ENCODE peak calls at places on chromosomes 16 and 17, in seven cellular contexts. One of them, this sample, is unnamed.

GRCh38 chr17:68719431-68719830 is 118.3 kb upstream of the FAM20A start:
- DNase-seq in endothelial cell of umbilical vein: peak
- DNase-seq in body of pancreas: no peak
- DNase-seq in uterus: no peak
- DNase-seq in GM12891: no peak
- DNase-seq in heart left ventricle: no peak
- DNase-seq in tibial nerve: no peak
- DNase-seq in this sample: no peak

GRCh38 chr17:83193336-83194188 is 114.2 kb downstream of the METRNL start:
- DNase-seq in endothelial cell of umbilical vein: no peak
- DNase-seq in heart left ventricle: peak
- DNase-seq in uterus: peak
- DNase-seq in body of pancreas: peak
- DNase-seq in tibial nerve: peak
- DNase-seq in GM12891: no peak
- DNase-seq in this sample: no peak

GRCh38 chr17:12070561-12070960 is 49.9 kb downstream of the MAP2K4 start:
- DNase-seq in GM12891: no peak
- DNase-seq in endothelial cell of umbilical vein: no peak
- DNase-seq in uterus: no peak
- DNase-seq in tibial nerve: no peak
- DNase-seq in body of pancreas: no peak
- DNase-seq in heart left ventricle: no peak
- DNase-seq in this sample: peak

GRCh38 chr17:2034806-2035548 is 5.0 kb downstream of the DPH1 start:
- DNase-seq in heart left ventricle: no peak
- DNase-seq in tibial nerve: no peak
- DNase-seq in endothelial cell of umbilical vein: no peak
- DNase-seq in GM12891: no peak
- DNase-seq in uterus: no peak
- DNase-seq in body of pancreas: no peak
- DNase-seq in this sample: no peak

GRCh38 chr16:57630931-57631845 is 2.8 kb downstream of the ADGRG1 start:
- DNase-seq in uterus: no peak
- DNase-seq in body of pancreas: no peak
- DNase-seq in tibial nerve: no peak
- DNase-seq in GM12891: no peak
- DNase-seq in endothelial cell of umbilical vein: no peak
- DNase-seq in heart left ventricle: no peak
- DNase-seq in this sample: no peak

GRCh38 chr16:48613061-48613957 is 3.3 kb upstream of the N4BP1 start:
- DNase-seq in tibial nerve: no peak
- DNase-seq in uterus: no peak
- DNase-seq in endothelial cell of umbilical vein: no peak
- DNase-seq in heart left ventricle: no peak
- DNase-seq in GM12891: peak
- DNase-seq in body of pancreas: no peak
- DNase-seq in this sample: no peak

GRCh38 chr17:38733315-38734234 is 3.4 kb downstream of the CISD3 start:
- DNase-seq in uterus: no peak
- DNase-seq in body of pancreas: peak
- DNase-seq in tibial nerve: no peak
- DNase-seq in GM12891: no peak
- DNase-seq in heart left ventricle: no peak
- DNase-seq in endothelial cell of umbilical vein: no peak
- DNase-seq in this sample: no peak

GRCh38 chr17:57892820-57893595 is 43.2 kb upstream of the MRPS23 start:
- DNase-seq in heart left ventricle: peak
- DNase-seq in GM12891: no peak
- DNase-seq in tibial nerve: peak
- DNase-seq in uterus: peak
- DNase-seq in body of pancreas: peak
- DNase-seq in endothelial cell of umbilical vein: peak
- DNase-seq in this sample: peak

GRCh38 chr16:87924937-87925670 is 11.2 kb downstream of the CA5A start:
- DNase-seq in heart left ventricle: no peak
- DNase-seq in uterus: no peak
- DNase-seq in tibial nerve: no peak
- DNase-seq in body of pancreas: peak
- DNase-seq in GM12891: no peak
- DNase-seq in endothelial cell of umbilical vein: no peak
- DNase-seq in this sample: no peak

GRCh38 chr16:86899757-86900156 is 321.4 kb downstream of the FOXL1 start:
- DNase-seq in endothelial cell of umbilical vein: peak
- DNase-seq in heart left ventricle: no peak
- DNase-seq in uterus: no peak
- DNase-seq in GM12891: no peak
- DNase-seq in body of pancreas: no peak
- DNase-seq in tibial nerve: no peak
- DNase-seq in this sample: no peak

GRCh38 chr17:19309701-19310100 is 52.8 kb downstream of the B9D1 start:
- DNase-seq in heart left ventricle: no peak
- DNase-seq in endothelial cell of umbilical vein: no peak
- DNase-seq in body of pancreas: no peak
- DNase-seq in uterus: no peak
- DNase-seq in GM12891: no peak
- DNase-seq in tibial nerve: no peak
- DNase-seq in this sample: no peak

GRCh38 chr16:53090591-53091507 is 36.1 kb downstream of the CHD9 start:
- DNase-seq in endothelial cell of umbilical vein: peak
- DNase-seq in tibial nerve: peak
- DNase-seq in heart left ventricle: peak
- DNase-seq in uterus: peak
- DNase-seq in body of pancreas: peak
- DNase-seq in GM12891: no peak
- DNase-seq in this sample: no peak

GRCh38 chr17:27471321-27472269 is 15.3 kb downstream of the KSR1 start:
- DNase-seq in uterus: no peak
- DNase-seq in heart left ventricle: no peak
- DNase-seq in tibial nerve: no peak
- DNase-seq in GM12891: no peak
- DNase-seq in endothelial cell of umbilical vein: no peak
- DNase-seq in body of pancreas: no peak
- DNase-seq in this sample: no peak

GRCh38 chr17:16495980-16496819 is 4.2 kb upstream of the LRRC75A start:
- DNase-seq in endothelial cell of umbilical vein: no peak
- DNase-seq in GM12891: no peak
- DNase-seq in uterus: no peak
- DNase-seq in body of pancreas: no peak
- DNase-seq in heart left ventricle: no peak
- DNase-seq in tibial nerve: no peak
- DNase-seq in this sample: no peak

GRCh38 chr16:51389881-51390280 is 238.8 kb upstream of the SALL1 start:
- DNase-seq in body of pancreas: no peak
- DNase-seq in uterus: no peak
- DNase-seq in tibial nerve: no peak
- DNase-seq in GM12891: no peak
- DNase-seq in heart left ventricle: no peak
- DNase-seq in endothelial cell of umbilical vein: no peak
- DNase-seq in this sample: no peak

GRCh38 chr17:13410874-13411273 is 190.9 kb downstream of the HS3ST3A1 start:
- DNase-seq in endothelial cell of umbilical vein: no peak
- DNase-seq in uterus: no peak
- DNase-seq in body of pancreas: peak
- DNase-seq in GM12891: no peak
- DNase-seq in heart left ventricle: no peak
- DNase-seq in tibial nerve: no peak
- DNase-seq in this sample: no peak

GRCh38 chr17:35878361-35878760 is 1.8 kb downstream of the CCL5 start:
- DNase-seq in tibial nerve: no peak
- DNase-seq in heart left ventricle: no peak
- DNase-seq in uterus: no peak
- DNase-seq in GM12891: no peak
- DNase-seq in endothelial cell of umbilical vein: no peak
- DNase-seq in body of pancreas: no peak
- DNase-seq in this sample: no peak

GRCh38 chr17:35877345-35878029 is 2.7 kb downstream of the CCL5 start:
- DNase-seq in tibial nerve: no peak
- DNase-seq in uterus: no peak
- DNase-seq in GM12891: no peak
- DNase-seq in heart left ventricle: no peak
- DNase-seq in endothelial cell of umbilical vein: no peak
- DNase-seq in body of pancreas: no peak
- DNase-seq in this sample: no peak

GRCh38 chr17:35875439-35876139 is 4.6 kb downstream of the CCL5 start:
- DNase-seq in tibial nerve: no peak
- DNase-seq in uterus: no peak
- DNase-seq in GM12891: no peak
- DNase-seq in endothelial cell of umbilical vein: peak
- DNase-seq in heart left ventricle: no peak
- DNase-seq in body of pancreas: no peak
- DNase-seq in this sample: no peak

DNA sequence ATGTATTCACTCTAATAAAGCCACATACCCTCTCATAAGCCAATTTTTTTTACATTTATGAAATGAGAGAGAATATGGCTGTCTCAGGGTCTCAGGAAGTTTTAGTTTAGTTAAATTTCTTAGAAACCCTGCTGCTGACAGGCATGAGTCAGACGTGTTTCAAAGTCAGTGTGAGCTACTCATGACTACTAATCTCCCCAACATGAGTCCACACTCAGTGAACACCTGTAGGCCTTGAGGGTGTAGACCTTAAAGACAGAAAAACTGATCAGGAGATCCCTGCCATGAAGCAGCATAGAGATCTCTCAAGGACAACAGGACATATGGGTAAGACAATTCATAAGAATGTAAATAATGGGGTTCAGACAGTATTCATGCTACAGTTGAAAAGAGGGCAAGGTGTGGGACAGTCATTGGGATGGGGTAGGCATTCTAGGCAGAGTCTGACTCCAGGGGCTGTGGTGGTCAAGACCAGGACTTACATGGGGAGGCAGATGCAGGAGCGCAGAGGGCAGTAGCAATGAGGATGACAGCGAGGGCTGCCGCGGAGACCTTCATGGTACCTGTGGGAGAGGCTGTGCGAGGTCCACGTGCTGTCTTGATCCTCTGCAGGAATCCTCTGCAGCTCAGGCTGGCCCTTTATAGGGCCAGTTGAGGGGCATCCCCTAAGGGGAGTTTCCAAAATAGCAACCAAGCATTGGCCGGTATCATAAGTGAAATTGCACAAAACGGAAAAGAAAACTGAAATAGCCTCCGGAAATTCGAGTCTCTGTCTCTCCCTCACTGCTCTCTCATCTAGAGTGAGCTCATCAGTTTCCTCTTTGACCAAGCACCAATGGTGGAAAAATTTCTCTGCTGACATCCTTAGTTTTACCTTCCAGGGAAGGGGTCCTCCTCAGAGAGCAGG is at the start of gene CCL5:
- DNase-seq in tibial nerve: no peak
- DNase-seq in body of pancreas: peak
- DNase-seq in GM12891: peak
- DNase-seq in heart left ventricle: no peak
- DNase-seq in endothelial cell of umbilical vein: no peak
- DNase-seq in uterus: no peak
- DNase-seq in this sample: no peak
- TF ChIP-seq POLR2A in tibial nerve: no peak
- TF ChIP-seq POLR2A in body of pancreas: peak
- TF ChIP-seq POLR2A in GM12891: peak
- TF ChIP-seq POLR2A in heart left ventricle: no peak
- TF ChIP-seq POLR2A in endothelial cell of umbilical vein: no peak
- TF ChIP-seq POLR2A in uterus: no peak
- TF ChIP-seq POLR2A in this sample: no peak

GRCh38 chr16:29961479-29962343 is at the start of gene TMEM219:
- DNase-seq in heart left ventricle: peak
- DNase-seq in GM12891: peak
- DNase-seq in endothelial cell of umbilical vein: peak
- DNase-seq in tibial nerve: peak
- DNase-seq in body of pancreas: peak
- DNase-seq in uterus: peak
- DNase-seq in this sample: peak

GRCh38 chr16:29961127-29961478 is 776 bp upstream of the TMEM219 start:
- DNase-seq in GM12891: no peak
- DNase-seq in heart left ventricle: no peak
- DNase-seq in body of pancreas: no peak
- DNase-seq in endothelial cell of umbilical vein: no peak
- DNase-seq in tibial nerve: no peak
- DNase-seq in uterus: no peak
- DNase-seq in this sample: no peak

GRCh38 chr16:29963021-29963743 is 1.3 kb downstream of the TMEM219 start:
- DNase-seq in endothelial cell of umbilical vein: no peak
- DNase-seq in heart left ventricle: no peak
- DNase-seq in GM12891: no peak
- DNase-seq in uterus: no peak
- DNase-seq in body of pancreas: no peak
- DNase-seq in tibial nerve: no peak
- DNase-seq in this sample: no peak

GRCh38 chr16:29959293-29959692 is 2.6 kb upstream of the TMEM219 start:
- DNase-seq in tibial nerve: no peak
- DNase-seq in endothelial cell of umbilical vein: no peak
- DNase-seq in uterus: no peak
- DNase-seq in GM12891: no peak
- DNase-seq in body of pancreas: no peak
- DNase-seq in heart left ventricle: no peak
- DNase-seq in this sample: no peak

DNA sequence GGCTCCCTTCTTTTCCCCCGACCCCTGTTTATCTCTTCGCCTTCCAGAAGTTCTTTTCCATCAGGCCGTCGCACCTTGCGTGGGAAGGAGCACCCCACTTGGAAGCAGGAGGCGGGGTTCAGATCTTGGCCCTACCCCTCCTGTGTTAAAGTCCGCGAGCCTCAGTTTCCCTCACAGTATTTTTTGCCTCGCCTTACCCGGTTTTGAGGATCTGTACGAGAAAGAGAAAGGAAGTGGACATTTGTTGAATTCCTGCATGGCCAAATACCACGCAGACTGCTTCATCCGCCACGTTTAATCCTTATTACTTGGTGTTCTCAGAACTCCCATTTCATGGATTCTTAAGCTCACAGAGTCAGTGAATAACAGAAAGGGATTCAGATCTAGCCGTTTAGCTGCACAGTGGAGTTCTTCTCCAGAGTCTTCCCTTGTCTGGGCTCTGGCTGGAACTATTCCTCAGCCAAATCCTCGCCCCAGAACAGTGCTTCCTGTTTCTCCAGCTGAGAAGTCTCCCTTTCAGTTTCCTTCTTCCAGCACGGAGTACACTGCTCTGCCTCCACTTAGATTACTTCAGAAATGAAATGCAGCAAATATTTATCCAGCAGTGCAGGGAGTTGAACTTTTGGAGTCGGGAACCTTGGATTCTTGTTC is 590 bp downstream of the TMEM219 start:
- DNase-seq in uterus: no peak
- DNase-seq in GM12891: no peak
- DNase-seq in endothelial cell of umbilical vein: peak
- DNase-seq in tibial nerve: peak
- DNase-seq in heart left ventricle: no peak
- DNase-seq in body of pancreas: no peak
- DNase-seq in this sample: no peak
- TF ChIP-seq POLR2A in uterus: no peak
- TF ChIP-seq POLR2A in GM12891: no peak
- TF ChIP-seq POLR2A in endothelial cell of umbilical vein: no peak
- TF ChIP-seq POLR2A in tibial nerve: no peak
- TF ChIP-seq POLR2A in heart left ventricle: no peak
- TF ChIP-seq POLR2A in body of pancreas: peak
- TF ChIP-seq POLR2A in this sample: no peak

GRCh38 chr17:6245301-6245810 is 175.2 kb downstream of the WSCD1 start:
- DNase-seq in uterus: no peak
- DNase-seq in GM12891: no peak
- DNase-seq in body of pancreas: no peak
- DNase-seq in heart left ventricle: no peak
- DNase-seq in endothelial cell of umbilical vein: no peak
- DNase-seq in tibial nerve: no peak
- DNase-seq in this sample: no peak
- TF ChIP-seq POLR2A in uterus: no peak
- TF ChIP-seq POLR2A in GM12891: no peak
- TF ChIP-seq POLR2A in body of pancreas: no peak
- TF ChIP-seq POLR2A in heart left ventricle: no peak
- TF ChIP-seq POLR2A in endothelial cell of umbilical vein: no peak
- TF ChIP-seq POLR2A in tibial nerve: no peak
- TF ChIP-seq POLR2A in this sample: no peak

GRCh38 chr17:42312285-42313130 is 24.2 kb downstream of the STAT5A start:
- DNase-seq in heart left ventricle: peak
- DNase-seq in body of pancreas: peak
- DNase-seq in uterus: peak
- DNase-seq in tibial nerve: peak
- DNase-seq in GM12891: peak
- DNase-seq in endothelial cell of umbilical vein: peak
- DNase-seq in this sample: no peak
- TF ChIP-seq POLR2A in heart left ventricle: no peak
- TF ChIP-seq POLR2A in body of pancreas: no peak
- TF ChIP-seq POLR2A in uterus: peak
- TF ChIP-seq POLR2A in tibial nerve: no peak
- TF ChIP-seq POLR2A in GM12891: no peak
- TF ChIP-seq POLR2A in endothelial cell of umbilical vein: no peak
- TF ChIP-seq POLR2A in this sample: no peak